ENCODE peak calls at places on chromosomes 6 and 20, in five cellular contexts. X, F, B, T and Q are unnamed samples.

GRCh38 chr20:35299780-35300179 is 7.6 kb upstream of the FAM83C start:
- DNase-seq in X (no peak), T (no peak), F (no peak), B (no peak), Q (no peak)

GRCh38 chr6:164528539-164528938 is 780.9 kb downstream of the C6orf118 start:
- DNase-seq in B (no peak), T (no peak), F (no peak), X (no peak), Q (no peak)

GRCh38 chr6:150720774-150721233 is 121.1 kb downstream of the PLEKHG1 start:
- DNase-seq in B (no peak), X (no peak), F (peak; percentile 81), T (no peak), Q (no peak)

GRCh38 chr20:31704225-31705119 is 18.2 kb downstream of the BCL2L1 start:
- DNase-seq in B (no peak), F (no peak), X (peak; percentile 69), T (no peak), Q (no peak)

GRCh38 chr6:42704251-42704936 is 18.0 kb downstream of the PRPH2 start:
- DNase-seq in X (no peak), F (no peak), B (no peak), T (peak; percentile 85), Q (no peak)

GRCh38 chr6:160883560-160883959 is 108.0 kb upstream of the MAP3K4 start:
- DNase-seq in X (no peak), T (no peak), F (no peak), B (no peak), Q (no peak)

GRCh38 chr6:117483004-117483644 is 650 bp downstream of the DCBLD1 start:
- DNase-seq in X (peak; percentile 32), B (no peak), F (peak; percentile 39), T (peak; percentile 57), Q (peak; percentile 33)

GRCh38 chr6:101402618-101403002 is 9.1 kb downstream of the GRIK2 start:
- DNase-seq in T (no peak), F (no peak), B (no peak), X (no peak), Q (no peak)

GRCh38 chr6:124683507-124683906 is 278.7 kb upstream of the RNF217 start:
- DNase-seq in T (peak; percentile 33), F (no peak), B (no peak), X (no peak), Q (no peak)

GRCh38 chr20:10680571-10680970 is 6.8 kb upstream of the JAG1 start:
- DNase-seq in X (no peak), T (no peak), F (no peak), B (no peak), Q (no peak)

GRCh38 chr20:8388146-8388545 is 256.1 kb downstream of the PLCB1 start:
- DNase-seq in F (no peak), T (no peak), X (no peak), B (no peak), Q (no peak)